ENCODE peak calls at places on chromosomes 12 and 14, in six cellular contexts. E, F, V, I, G and C are unnamed samples.

GRCh38 chr12:26830783-26831601 is 2.0 kb downstream of the ITPR2 start:
- DNase-seq in V (no peak), G (no peak), F (no peak), E (no peak), I (no peak), C (no peak)

GRCh38 chr12:96308881-96309280 is 91.4 kb downstream of the CDK17 start:
- DNase-seq in I (no peak), F (no peak), V (no peak), E (no peak), G (no peak), C (no peak)

GRCh38 chr12:1034243-1034642 is 43.2 kb downstream of the ERC1 start:
- DNase-seq in V (no peak), G (no peak), I (no peak), F (no peak), E (no peak), C (no peak)

GRCh38 chr14:55803506-55804197 is 223.6 kb downstream of the KTN1 start:
- DNase-seq in E (no peak), I (no peak), G (no peak), V (no peak), F (no peak), C (peak)

GRCh38 chr14:26255213-26255612 is 342.6 kb downstream of the NOVA1 start:
- DNase-seq in V (no peak), E (peak), F (peak), G (no peak), I (peak), C (peak)

GRCh38 chr12:109797905-109798669 is 35.1 kb downstream of the TRPV4 start:
- DNase-seq in I (no peak), V (no peak), F (no peak), G (no peak), E (no peak), C (no peak)

GRCh38 chr14:76101980-76102379 is 49.7 kb upstream of the GPATCH2L start:
- DNase-seq in F (no peak), V (no peak), E (no peak), G (no peak), I (no peak), C (no peak)

GRCh38 chr14:65000868-65001600 is 14.3 kb downstream of the FNTB start:
- DNase-seq in V (no peak), G (no peak), F (no peak), E (no peak), I (no peak), C (no peak)

GRCh38 chr14:103732868-103733626 is 17.4 kb downstream of the ZFYVE21 start:
- DNase-seq in G (no peak), F (no peak), E (no peak), V (no peak), I (no peak), C (no peak)

GRCh38 chr14:89178802-89179201 is 238.2 kb downstream of the FOXN3 start:
- DNase-seq in F (no peak), E (no peak), G (no peak), I (no peak), V (no peak), C (no peak)

GRCh38 chr12:51938744-51939143 is 12.8 kb upstream of the ACVR1B start:
- DNase-seq in G (no peak), V (no peak), I (no peak), F (no peak), E (no peak), C (peak)